ENCODE peak calls at places on chromosome 1, in ten cellular contexts. H is A172; R is Right ventricle myocardium superior; N is retina; X is skeletal muscle cell; F is stimulated activated naive CD8-positive, alpha-beta T cell treated with anti-CD3 and anti-CD28 coated beads, Interleukin-15, amount 100 ng/mL, for 72 hours; B is cardiac muscle cell; D is hippocampal formation; U is CD4-positive, alpha-beta T cell; T is pancreas. J is an unnamed sample.

GRCh38 chr1:15808955-15809354 is 1.5 kb upstream of the UQCRHL start:
- DNase-seq in H (no peak), R (no peak), N (no peak), X (no peak), F (no peak), B (no peak), D (no peak), U (no peak), T (no peak), J (no peak)

GRCh38 chr1:54125671-54126070 is 27.1 kb downstream of the CDCP2 start:
- DNase-seq in H (peak), R (peak), N (no peak), X (peak), F (no peak), B (peak), D (no peak), U (no peak), T (peak), J (no peak)

GRCh38 chr1:220956861-220957605 is 77.8 kb downstream of the HLX start:
- DNase-seq in H (peak), R (no peak), N (no peak), X (peak), F (no peak), B (no peak), D (no peak), U (no peak), T (no peak), J (no peak)

GRCh38 chr1:31020007-31020790 is 45.3 kb downstream of the PUM1 start:
- DNase-seq in H (no peak), R (no peak), N (no peak), X (no peak), F (no peak), B (no peak), D (no peak), U (no peak), T (no peak), J (no peak)

GRCh38 chr1:163875214-163875926 is 553.6 kb downstream of the NUF2 start:
- DNase-seq in H (peak), R (peak), N (peak), X (peak), F (no peak), B (no peak), D (no peak), U (no peak), T (no peak), J (no peak)

GRCh38 chr1:55575571-55576279 is 360.6 kb upstream of the USP24 start:
- DNase-seq in H (no peak), R (peak), N (no peak), X (no peak), F (no peak), B (no peak), D (peak), U (no peak), T (no peak), J (peak)

GRCh38 chr1:182595641-182596240 is 6.7 kb upstream of the RNASEL start:
- DNase-seq in H (peak), R (peak), N (no peak), X (no peak), F (peak), B (peak), D (peak), U (peak), T (peak), J (peak)

GRCh38 chr1:229714964-229715603 is 89.0 kb downstream of the URB2 start:
- DNase-seq in H (peak), R (no peak), N (no peak), X (no peak), F (no peak), B (no peak), D (no peak), U (peak), T (peak), J (no peak)

GRCh38 chr1:92709738-92710137 is 75.2 kb downstream of the EVI5 start:
- DNase-seq in H (peak), R (no peak), N (no peak), X (peak), F (no peak), B (no peak), D (no peak), U (no peak), T (peak), J (no peak)

J was measured in substantia nigra.